ENCODE peak calls at places on chromosomes 4 and X, in five cellular contexts. One of them, this sample, is unnamed.

GRCh38 chr4:159390648-159391047 is 287.8 kb downstream of the RAPGEF2 start:
- DNase-seq in GM12865: no peak
- DNase-seq in colonic mucosa: no peak
- DNase-seq in GM06990: no peak
- DNase-seq in body of pancreas: no peak
- DNase-seq in this sample: peak

GRCh38 chr4:73189274-73189810 is 69.3 kb downstream of the ANKRD17 start:
- DNase-seq in GM12865: no peak
- DNase-seq in colonic mucosa: no peak
- DNase-seq in GM06990: no peak
- DNase-seq in body of pancreas: no peak
- DNase-seq in this sample: no peak

GRCh38 chr4:41022116-41022515 is 192.2 kb downstream of the APBB2 start:
- DNase-seq in GM12865: no peak
- DNase-seq in colonic mucosa: no peak
- DNase-seq in GM06990: no peak
- DNase-seq in body of pancreas: no peak
- DNase-seq in this sample: no peak

GRCh38 chrX:48890934-48891401 is 6.6 kb downstream of the TIMM17B start:
- DNase-seq in GM12865: no peak
- DNase-seq in colonic mucosa: no peak
- DNase-seq in GM06990: no peak
- DNase-seq in body of pancreas: no peak
- DNase-seq in this sample: no peak

GRCh38 chrX:140525448-140525847 is 20.6 kb upstream of the SOX3 start:
- DNase-seq in GM12865: no peak
- DNase-seq in colonic mucosa: no peak
- DNase-seq in GM06990: no peak
- DNase-seq in body of pancreas: no peak
- DNase-seq in this sample: no peak

GRCh38 chr4:7241587-7242125 is 49.3 kb downstream of the SORCS2 start:
- DNase-seq in GM12865: no peak
- DNase-seq in colonic mucosa: no peak
- DNase-seq in GM06990: no peak
- DNase-seq in body of pancreas: no peak
- DNase-seq in this sample: no peak

GRCh38 chr4:104641427-104641826 is 146.7 kb upstream of the CXXC4 start:
- DNase-seq in GM12865: no peak
- DNase-seq in colonic mucosa: no peak
- DNase-seq in GM06990: no peak
- DNase-seq in body of pancreas: no peak
- DNase-seq in this sample: no peak

GRCh38 chr4:61628727-61629126 is 428.6 kb downstream of the ADGRL3 start:
- DNase-seq in GM12865: no peak
- DNase-seq in colonic mucosa: no peak
- DNase-seq in GM06990: no peak
- DNase-seq in body of pancreas: no peak
- DNase-seq in this sample: no peak

GRCh38 chr4:152485726-152486276 is 50.1 kb downstream of the FBXW7 start:
- DNase-seq in GM12865: peak
- DNase-seq in colonic mucosa: peak
- DNase-seq in GM06990: peak
- DNase-seq in body of pancreas: no peak
- DNase-seq in this sample: peak

GRCh38 chr4:26826721-26827120 is 33.9 kb upstream of the STIM2 start:
- DNase-seq in GM12865: peak
- DNase-seq in colonic mucosa: peak
- DNase-seq in GM06990: peak
- DNase-seq in body of pancreas: peak
- DNase-seq in this sample: no peak

DNA sequence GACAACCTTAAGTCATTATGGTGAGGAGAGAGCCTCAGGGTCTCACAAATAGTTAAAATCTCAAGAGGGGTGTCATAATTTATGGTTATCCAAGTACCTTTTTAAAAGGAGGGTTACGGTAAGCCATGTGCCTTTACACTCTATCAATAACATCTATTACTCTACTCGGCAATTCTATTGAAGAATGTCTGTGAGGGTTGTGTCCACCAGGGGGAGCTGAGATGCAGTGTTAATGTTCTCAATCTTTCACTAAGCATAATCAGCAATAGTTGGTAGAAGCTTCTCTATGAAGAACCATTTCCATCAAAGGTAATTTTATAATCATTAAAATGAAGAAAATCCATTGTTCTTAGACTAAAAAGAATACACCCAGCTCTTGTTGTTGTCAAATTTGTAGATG is 457.4 kb downstream of the CENPC start:
- DNase-seq in GM12865: peak
- DNase-seq in colonic mucosa: peak
- DNase-seq in GM06990: no peak
- DNase-seq in body of pancreas: peak
- DNase-seq in this sample: peak
- TF ChIP-seq CTCF in GM12865: peak
- TF ChIP-seq CTCF in colonic mucosa: peak
- TF ChIP-seq CTCF in GM06990: peak
- TF ChIP-seq CTCF in body of pancreas: peak
- TF ChIP-seq CTCF in this sample: no peak

GRCh38 chrX:47078129-47079043 is at the start of gene RGN:
- DNase-seq in GM12865: no peak
- DNase-seq in colonic mucosa: peak
- DNase-seq in GM06990: no peak
- DNase-seq in body of pancreas: peak
- DNase-seq in this sample: no peak
- H3K4me3 ChIP-seq in GM12865: no peak
- H3K4me3 ChIP-seq in colonic mucosa: no peak
- H3K4me3 ChIP-seq in GM06990: no peak
- H3K4me3 ChIP-seq in body of pancreas: peak
- H3K4me3 ChIP-seq in this sample: no peak

GRCh38 chr4:65033899-65034298 is 624.6 kb upstream of the TECRL start:
- DNase-seq in GM12865: no peak
- DNase-seq in colonic mucosa: no peak
- DNase-seq in GM06990: no peak
- DNase-seq in body of pancreas: no peak
- DNase-seq in this sample: peak
- TF ChIP-seq CTCF in GM12865: no peak
- TF ChIP-seq CTCF in colonic mucosa: no peak
- TF ChIP-seq CTCF in GM06990: no peak
- TF ChIP-seq CTCF in body of pancreas: no peak
- TF ChIP-seq CTCF in this sample: peak

DNA sequence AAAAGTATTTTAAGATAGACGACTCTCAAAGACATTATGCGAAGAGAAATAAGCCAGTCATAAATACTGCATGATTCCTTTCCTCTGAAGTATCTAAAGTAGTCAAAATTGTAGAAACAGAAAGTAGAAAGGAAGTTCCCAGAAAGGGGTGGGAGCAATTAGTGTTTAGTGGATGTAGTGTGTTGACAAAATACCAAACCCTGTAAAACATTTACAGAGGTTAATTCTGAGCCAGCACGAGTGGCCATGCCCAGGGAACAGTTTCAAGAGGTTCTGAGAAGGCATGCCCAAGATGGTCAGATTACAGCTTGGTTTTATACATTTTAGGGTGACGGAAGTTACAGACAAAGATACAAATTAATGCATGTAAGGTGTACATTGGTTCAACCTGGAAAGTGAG is 34.4 kb upstream of the SLC25A4 start:
- DNase-seq in GM12865: no peak
- DNase-seq in colonic mucosa: no peak
- DNase-seq in GM06990: no peak
- DNase-seq in body of pancreas: peak
- DNase-seq in this sample: no peak
- H3K4me3 ChIP-seq in GM12865: no peak
- H3K4me3 ChIP-seq in colonic mucosa: no peak
- H3K4me3 ChIP-seq in GM06990: no peak
- H3K4me3 ChIP-seq in body of pancreas: no peak
- H3K4me3 ChIP-seq in this sample: no peak

GRCh38 chrX:16212436-16212835 is 45.2 kb downstream of the MAGEB17 start:
- DNase-seq in GM12865: peak
- DNase-seq in colonic mucosa: no peak
- DNase-seq in GM06990: no peak
- DNase-seq in body of pancreas: peak
- DNase-seq in this sample: peak
- TF ChIP-seq CTCF in GM12865: peak
- TF ChIP-seq CTCF in colonic mucosa: peak
- TF ChIP-seq CTCF in GM06990: peak
- TF ChIP-seq CTCF in body of pancreas: peak
- TF ChIP-seq CTCF in this sample: peak

DNA sequence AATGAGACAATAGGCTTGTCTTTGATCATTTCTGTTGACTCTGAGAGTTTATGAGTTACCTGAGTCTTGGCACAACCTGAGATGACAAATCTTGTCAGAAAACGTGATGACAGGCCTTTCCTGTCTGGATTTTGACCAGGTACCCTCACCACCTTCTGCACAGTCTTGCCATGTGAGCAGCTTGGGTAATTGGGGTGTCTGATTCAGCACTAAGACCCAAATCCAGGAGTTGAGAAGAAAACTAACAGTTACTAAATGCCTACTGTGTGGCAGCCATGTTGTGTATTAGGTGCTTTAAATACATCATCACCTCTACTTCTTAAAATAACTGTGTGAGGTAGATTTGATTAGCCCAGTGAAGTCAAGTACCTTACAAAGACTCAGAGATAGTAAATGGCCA is 2.7 kb downstream of the EREG start:
- DNase-seq in GM12865: no peak
- DNase-seq in colonic mucosa: peak
- DNase-seq in GM06990: no peak
- DNase-seq in body of pancreas: no peak
- DNase-seq in this sample: no peak
- H3K4me3 ChIP-seq in GM12865: no peak
- H3K4me3 ChIP-seq in colonic mucosa: no peak
- H3K4me3 ChIP-seq in GM06990: no peak
- H3K4me3 ChIP-seq in body of pancreas: no peak
- H3K4me3 ChIP-seq in this sample: no peak

GRCh38 chr4:62644372-62644771 is 1444.2 kb downstream of the ADGRL3 start:
- DNase-seq in GM12865: peak
- DNase-seq in colonic mucosa: no peak
- DNase-seq in GM06990: no peak
- DNase-seq in body of pancreas: no peak
- DNase-seq in this sample: peak
- TF ChIP-seq CTCF in GM12865: no peak
- TF ChIP-seq CTCF in colonic mucosa: no peak
- TF ChIP-seq CTCF in GM06990: no peak
- TF ChIP-seq CTCF in body of pancreas: no peak
- TF ChIP-seq CTCF in this sample: no peak

DNA sequence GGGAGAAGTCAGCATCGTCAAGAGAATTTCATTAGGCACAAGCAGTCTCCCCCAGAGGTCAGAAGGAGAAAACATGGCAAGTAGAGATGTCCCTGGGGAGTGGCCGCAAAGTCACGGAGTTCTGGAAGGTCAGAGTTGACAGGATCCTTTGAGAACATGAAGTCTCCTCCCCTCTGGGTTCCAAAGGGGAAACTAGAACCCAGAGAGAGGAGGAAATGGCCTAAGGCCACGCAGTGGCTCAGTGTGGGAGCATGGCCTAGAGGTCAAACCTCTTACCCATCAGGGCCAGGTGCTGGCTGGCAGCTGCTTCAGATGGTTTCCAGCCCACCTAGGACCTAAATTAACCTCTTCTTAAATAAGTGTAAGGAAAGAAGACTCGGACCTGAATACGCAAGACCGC is 884 bp downstream of the IDH3G start:
- DNase-seq in GM12865: peak
- DNase-seq in colonic mucosa: peak
- DNase-seq in GM06990: no peak
- DNase-seq in body of pancreas: no peak
- DNase-seq in this sample: peak
- H3K4me3 ChIP-seq in GM12865: peak
- H3K4me3 ChIP-seq in colonic mucosa: peak
- H3K4me3 ChIP-seq in GM06990: peak
- H3K4me3 ChIP-seq in body of pancreas: peak
- H3K4me3 ChIP-seq in this sample: peak

GRCh38 chr4:38993683-38994082 is 38.5 kb downstream of the TMEM156 start:
- DNase-seq in GM12865: no peak
- DNase-seq in colonic mucosa: no peak
- DNase-seq in GM06990: no peak
- DNase-seq in body of pancreas: no peak
- DNase-seq in this sample: no peak
- TF ChIP-seq CTCF in GM12865: no peak
- TF ChIP-seq CTCF in colonic mucosa: no peak
- TF ChIP-seq CTCF in GM06990: no peak
- TF ChIP-seq CTCF in body of pancreas: no peak
- TF ChIP-seq CTCF in this sample: peak

DNA sequence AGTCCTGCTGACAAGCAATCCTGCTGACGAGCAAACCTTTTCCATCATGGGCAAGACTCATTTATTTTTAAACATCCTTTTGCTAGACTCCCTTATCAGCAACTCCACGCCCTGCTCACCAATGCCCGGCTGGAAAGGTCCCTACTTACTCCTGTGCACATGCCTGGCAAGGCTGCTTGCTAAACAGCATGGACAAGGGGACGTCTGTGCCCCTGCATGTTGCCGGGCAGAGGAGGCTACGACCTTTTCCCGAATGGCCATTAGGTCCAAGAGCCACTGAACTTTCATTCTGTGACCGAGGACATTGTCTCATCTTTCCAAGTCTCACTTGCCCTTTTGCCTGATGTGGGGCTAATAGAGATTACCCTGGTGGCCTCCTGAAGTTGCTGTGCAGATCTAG is 98.6 kb downstream of the MGST2 start:
- DNase-seq in GM12865: no peak
- DNase-seq in colonic mucosa: peak
- DNase-seq in GM06990: no peak
- DNase-seq in body of pancreas: no peak
- DNase-seq in this sample: no peak
- H3K4me3 ChIP-seq in GM12865: no peak
- H3K4me3 ChIP-seq in colonic mucosa: no peak
- H3K4me3 ChIP-seq in GM06990: no peak
- H3K4me3 ChIP-seq in body of pancreas: no peak
- H3K4me3 ChIP-seq in this sample: no peak